ENCODE peak calls at places on chromosomes 12 and 14, in eight cellular contexts. A is fibroblast of villous mesenchyme; N is activated T-helper 1 cell treated with Interleukin-2 at 50 U/mL for 16 hours; J is AG08395; I is spleen; P is SK-MEL-5; V is activated CD4-positive, alpha-beta T cell treated with anti-CD3 and anti-CD28 coated beads, Interleukin-2, amount 50 U/mL, for 24 hours; C is T-helper 1 cell. Z is an unnamed sample.

GRCh38 chr12:33828326-33828725 is 194.0 kb upstream of the ALG10 start:
- DNase-seq in A (no peak), N (no peak), J (no peak), I (no peak), P (no peak), V (no peak), C (no peak), Z (no peak)

GRCh38 chr14:23951590-23952143 is 1.9 kb upstream of the DHRS4 start:
- DNase-seq in A (no peak), N (no peak), J (no peak), I (no peak), P (peak; percentile 30), V (no peak), C (no peak), Z (no peak)

GRCh38 chr12:19771858-19772257 is 332.6 kb downstream of the AEBP2 start:
- DNase-seq in A (peak; percentile 46), N (no peak), J (peak; percentile 54), I (no peak), P (no peak), V (no peak), C (no peak), Z (no peak)

GRCh38 chr12:51887476-51888315 is at the start of gene ANKRD33:
- DNase-seq in A (peak; percentile 41), N (no peak), J (no peak), I (peak; percentile 83), P (no peak), V (no peak), C (no peak), Z (no peak)

GRCh38 chr12:51773145-51773869 is 75.2 kb downstream of the FIGNL2 start:
- DNase-seq in A (peak; percentile 48), N (no peak), J (peak; percentile 69), I (no peak), P (no peak), V (no peak), C (no peak), Z (no peak)

GRCh38 chr14:102545461-102546265 is 36.1 kb upstream of the ANKRD9 start:
- DNase-seq in A (peak; percentile 92), N (no peak), J (peak; percentile 37), I (no peak), P (no peak), V (no peak), C (no peak), Z (no peak)

GRCh38 chr12:48198619-48198973 is 4.5 kb downstream of the OR10AD1 start:
- DNase-seq in A (no peak), N (no peak), J (peak; percentile 20), I (peak; percentile 91), P (no peak), V (no peak), C (no peak), Z (no peak)

GRCh38 chr12:117907108-117907689 is 61.6 kb downstream of the KSR2 start:
- DNase-seq in A (no peak), N (no peak), J (no peak), I (no peak), P (no peak), V (no peak), C (no peak), Z (no peak)

GRCh38 chr12:53624956-53625355 is 1.2 kb downstream of the ATF7 start:
- DNase-seq in A (peak; percentile 32), N (no peak), J (no peak), I (no peak), P (peak; percentile 16), V (no peak), C (no peak), Z (no peak)

GRCh38 chr12:100267603-100268281 is 765 bp downstream of the SCYL2 start:
- DNase-seq in A (peak; percentile 40), N (peak; percentile 6), J (no peak), I (no peak), P (peak; percentile 13), V (no peak), C (no peak), Z (no peak)

GRCh38 chr14:23301969-23302289 is 730 bp downstream of the PPP1R3E start:
- DNase-seq in A (no peak), N (no peak), J (no peak), I (no peak), P (no peak), V (no peak), C (no peak), Z (no peak)

GRCh38 chr12:84411031-84411430 is 501.6 kb downstream of the SLC6A15 start:
- DNase-seq in A (no peak), N (no peak), J (no peak), I (no peak), P (no peak), V (no peak), C (no peak), Z (no peak)

GRCh38 chr12:3622732-3623690 is 129.9 kb downstream of the CRACR2A start:
- DNase-seq in A (no peak), N (no peak), J (no peak), I (peak; percentile 54), P (no peak), V (no peak), C (no peak), Z (no peak)

GRCh38 chr12:100265732-100266131 is 1.1 kb downstream of the DEPDC4 start:
- DNase-seq in A (no peak), N (no peak), J (no peak), I (no peak), P (no peak), V (no peak), C (no peak), Z (peak; percentile 10)

GRCh38 chr14:75277000-75277795 is 1.4 kb upstream of the FOS start:
- DNase-seq in A (peak; percentile 97), N (peak; percentile 47), J (peak; percentile 86), I (peak; percentile 95), P (peak; percentile 72), V (no peak), C (peak; percentile 70), Z (peak; percentile 78)

GRCh38 chr14:64700894-64701293 is 3.3 kb upstream of the PLEKHG3 start:
- DNase-seq in A (no peak), N (no peak), J (no peak), I (no peak), P (no peak), V (no peak), C (no peak), Z (no peak)

GRCh38 chr12:591571-592505 is 71.4 kb downstream of the NINJ2 start:
- DNase-seq in A (no peak), N (no peak), J (no peak), I (no peak), P (no peak), V (no peak), C (no peak), Z (no peak)

GRCh38 chr12:96220902-96221301 is 26.7 kb downstream of the ELK3 start:
- DNase-seq in A (no peak), N (no peak), J (no peak), I (no peak), P (no peak), V (no peak), C (no peak), Z (no peak)

GRCh38 chr12:82517027-82517426 is 158.7 kb downstream of the METTL25 start:
- DNase-seq in A (no peak), N (no peak), J (no peak), I (no peak), P (peak; percentile 74), V (no peak), C (no peak), Z (no peak)

GRCh38 chr14:31964979-31965734 is 111.9 kb upstream of the ARHGAP5 start:
- DNase-seq in A (no peak), N (no peak), J (no peak), I (peak; percentile 82), P (no peak), V (no peak), C (no peak), Z (no peak)

GRCh38 chr12:56836800-56837663 is 73.9 kb downstream of the HSD17B6 start:
- DNase-seq in A (peak; percentile 52), N (no peak), J (peak; percentile 43), I (no peak), P (peak; percentile 54), V (no peak), C (no peak), Z (no peak)

GRCh38 chr12:69055280-69055679 is 122.3 kb upstream of the CPM start:
- DNase-seq in A (peak; percentile 13), N (no peak), J (no peak), I (no peak), P (no peak), V (no peak), C (no peak), Z (no peak)

GRCh38 chr12:55972045-55972843 is 1.6 kb upstream of the RAB5B start:
- DNase-seq in A (peak; percentile 81), N (no peak), J (peak; percentile 55), I (no peak), P (peak; percentile 89), V (no peak), C (no peak), Z (no peak)

GRCh38 chr14:89680156-89680555 is 263.1 kb upstream of the FOXN3 start:
- DNase-seq in A (no peak), N (no peak), J (no peak), I (no peak), P (no peak), V (no peak), C (no peak), Z (no peak)

GRCh38 chr12:104698871-104699270 is 242.1 kb downstream of the CHST11 start:
- DNase-seq in A (no peak), N (no peak), J (peak; percentile 46), I (no peak), P (no peak), V (no peak), C (no peak), Z (no peak)

GRCh38 chr12:75087656-75088055 is 122.0 kb downstream of the KCNC2 start:
- DNase-seq in A (no peak), N (no peak), J (no peak), I (no peak), P (peak; percentile 58), V (no peak), C (no peak), Z (no peak)

GRCh38 chr12:5705791-5706190 is 239.3 kb downstream of the ANO2 start:
- DNase-seq in A (no peak), N (no peak), J (no peak), I (no peak), P (no peak), V (no peak), C (no peak), Z (no peak)

GRCh38 chr12:25328082-25328712 is 77.5 kb upstream of the KRAS start:
- DNase-seq in A (peak; percentile 68), N (no peak), J (no peak), I (no peak), P (no peak), V (no peak), C (no peak), Z (no peak)

GRCh38 chr12:3489057-3489456 is 1.9 kb upstream of the PRMT8 start:
- DNase-seq in A (no peak), N (no peak), J (no peak), I (no peak), P (no peak), V (no peak), C (no peak), Z (no peak)

GRCh38 chr12:563250-563781 is 99.9 kb downstream of the NINJ2 start:
- DNase-seq in A (no peak), N (peak; percentile 63), J (peak; percentile 18), I (peak; percentile 80), P (no peak), V (no peak), C (no peak), Z (no peak)

GRCh38 chr12:101414533-101415119 is 7.1 kb upstream of the ARL1 start:
- DNase-seq in A (peak; percentile 75), N (no peak), J (peak; percentile 61), I (no peak), P (peak; percentile 84), V (no peak), C (no peak), Z (peak; percentile 64)

GRCh38 chr12:4664111-4664510 is 15.2 kb downstream of the NDUFA9 start:
- DNase-seq in A (peak; percentile 48), N (no peak), J (peak; percentile 86), I (no peak), P (no peak), V (no peak), C (no peak), Z (no peak)

GRCh38 chr14:81819910-81820309 is 286.3 kb upstream of the SEL1L start:
- DNase-seq in A (no peak), N (no peak), J (no peak), I (no peak), P (no peak), V (no peak), C (no peak), Z (no peak)

GRCh38 chr12:109493090-109493489 is 15.7 kb downstream of the UBE3B start:
- DNase-seq in A (no peak), N (no peak), J (no peak), I (no peak), P (no peak), V (no peak), C (no peak), Z (no peak)

Z was measured in NCI-H1930.